ENCODE peak calls at places on chromosomes 4 and X, in six cellular contexts. One of them, this sample, is unnamed.

GRCh38 chr4:158050942-158051341 is 121.9 kb downstream of the GASK1B start:
- DNase-seq in fibroblast of lung: no peak
- DNase-seq in heart right ventricle: no peak
- DNase-seq in fibroblast of villous mesenchyme: no peak
- DNase-seq in brain microvascular endothelial cell: no peak
- DNase-seq in OCI-LY7: no peak
- DNase-seq in this sample: no peak

GRCh38 chr4:36244257-36245084 is at the start of gene ARAP2:
- DNase-seq in fibroblast of lung: peak; percentile 68
- DNase-seq in heart right ventricle: peak; percentile 45
- DNase-seq in fibroblast of villous mesenchyme: no peak
- DNase-seq in brain microvascular endothelial cell: no peak
- DNase-seq in OCI-LY7: peak; percentile 73
- DNase-seq in this sample: no peak

GRCh38 chrX:23699636-23700194 is 32.4 kb downstream of the PRDX4 start:
- DNase-seq in fibroblast of lung: peak; percentile 22
- DNase-seq in heart right ventricle: no peak
- DNase-seq in fibroblast of villous mesenchyme: peak; percentile 34
- DNase-seq in brain microvascular endothelial cell: no peak
- DNase-seq in OCI-LY7: no peak
- DNase-seq in this sample: no peak

GRCh38 chr4:8362483-8362882 is 78.0 kb downstream of the ACOX3 start:
- DNase-seq in fibroblast of lung: peak; percentile 37
- DNase-seq in heart right ventricle: no peak
- DNase-seq in fibroblast of villous mesenchyme: no peak
- DNase-seq in brain microvascular endothelial cell: no peak
- DNase-seq in OCI-LY7: no peak
- DNase-seq in this sample: peak; percentile 14

GRCh38 chrX:152917969-152918579 is 20.2 kb downstream of the ZNF185 start:
- DNase-seq in fibroblast of lung: no peak
- DNase-seq in heart right ventricle: no peak
- DNase-seq in fibroblast of villous mesenchyme: no peak
- DNase-seq in brain microvascular endothelial cell: no peak
- DNase-seq in OCI-LY7: no peak
- DNase-seq in this sample: no peak

GRCh38 chr4:155759372-155760252 is 791 bp downstream of the GUCY1B1 start:
- DNase-seq in fibroblast of lung: peak; percentile 23
- DNase-seq in heart right ventricle: peak; percentile 86
- DNase-seq in fibroblast of villous mesenchyme: peak; percentile 48
- DNase-seq in brain microvascular endothelial cell: no peak
- DNase-seq in OCI-LY7: no peak
- DNase-seq in this sample: no peak

GRCh38 chrX:81174286-81174685 is 27.4 kb downstream of the HMGN5 start:
- DNase-seq in fibroblast of lung: peak; percentile 6
- DNase-seq in heart right ventricle: no peak
- DNase-seq in fibroblast of villous mesenchyme: peak; percentile 27
- DNase-seq in brain microvascular endothelial cell: no peak
- DNase-seq in OCI-LY7: peak; percentile 14
- DNase-seq in this sample: no peak

GRCh38 chr4:88277711-88278025 is 6.7 kb downstream of the PPM1K start:
- DNase-seq in fibroblast of lung: no peak
- DNase-seq in heart right ventricle: no peak
- DNase-seq in fibroblast of villous mesenchyme: no peak
- DNase-seq in brain microvascular endothelial cell: no peak
- DNase-seq in OCI-LY7: no peak
- DNase-seq in this sample: no peak

GRCh38 chrX:39895228-39896110 is 202.3 kb downstream of the BCOR start:
- DNase-seq in fibroblast of lung: no peak
- DNase-seq in heart right ventricle: no peak
- DNase-seq in fibroblast of villous mesenchyme: no peak
- DNase-seq in brain microvascular endothelial cell: no peak
- DNase-seq in OCI-LY7: no peak
- DNase-seq in this sample: no peak

GRCh38 chr4:163164591-163164990 is 2.1 kb downstream of the NAF1 start:
- DNase-seq in fibroblast of lung: peak; percentile 61
- DNase-seq in heart right ventricle: no peak
- DNase-seq in fibroblast of villous mesenchyme: peak; percentile 72
- DNase-seq in brain microvascular endothelial cell: no peak
- DNase-seq in OCI-LY7: no peak
- DNase-seq in this sample: no peak

GRCh38 chrX:47723689-47724088 is 64.7 kb upstream of the UXT start:
- DNase-seq in fibroblast of lung: no peak
- DNase-seq in heart right ventricle: no peak
- DNase-seq in fibroblast of villous mesenchyme: no peak
- DNase-seq in brain microvascular endothelial cell: no peak
- DNase-seq in OCI-LY7: no peak
- DNase-seq in this sample: no peak

GRCh38 chr4:86935499-86935832 is 655 bp downstream of the AFF1 start:
- DNase-seq in fibroblast of lung: no peak
- DNase-seq in heart right ventricle: no peak
- DNase-seq in fibroblast of villous mesenchyme: no peak
- DNase-seq in brain microvascular endothelial cell: no peak
- DNase-seq in OCI-LY7: no peak
- DNase-seq in this sample: no peak

GRCh38 chrX:141701081-141701480 is 2.5 kb upstream of the SPANXD start:
- DNase-seq in fibroblast of lung: peak; percentile 64
- DNase-seq in heart right ventricle: no peak
- DNase-seq in fibroblast of villous mesenchyme: peak; percentile 0
- DNase-seq in brain microvascular endothelial cell: no peak
- DNase-seq in OCI-LY7: no peak
- DNase-seq in this sample: peak; percentile 1

DNA sequence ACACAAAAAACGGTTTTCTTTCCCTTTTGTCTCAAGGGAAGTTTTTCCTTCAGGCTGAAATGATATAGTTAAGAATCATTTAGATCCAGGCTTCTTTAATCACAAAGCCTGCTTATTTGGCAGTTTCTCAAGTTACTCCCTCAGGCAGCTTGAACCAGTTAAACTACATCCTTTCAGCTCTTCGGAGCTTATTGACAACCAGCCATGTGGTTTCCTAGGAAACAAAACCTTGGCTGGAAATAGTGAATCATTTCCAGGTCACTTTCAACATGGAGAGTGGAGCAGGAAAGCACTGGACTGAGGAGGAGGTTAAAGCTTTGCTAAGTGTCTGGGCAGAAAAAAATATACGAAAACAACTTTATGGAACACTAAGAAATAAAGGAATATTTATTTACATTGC is 23.0 kb upstream of the AASDH start:
- DNase-seq in fibroblast of lung: peak; percentile 98
- DNase-seq in heart right ventricle: no peak
- DNase-seq in fibroblast of villous mesenchyme: peak; percentile 96
- DNase-seq in brain microvascular endothelial cell: peak; percentile 97
- DNase-seq in OCI-LY7: no peak
- DNase-seq in this sample: peak; percentile 96
- H3K4me3 ChIP-seq in fibroblast of lung: peak overlapping the region; percentile 57
- H3K4me3 ChIP-seq in heart right ventricle: peak overlapping the region; percentile 31
- H3K4me3 ChIP-seq in fibroblast of villous mesenchyme: peak overlapping the region; percentile 41
- H3K4me3 ChIP-seq in brain microvascular endothelial cell: peak overlapping the region; percentile 0
- H3K4me3 ChIP-seq in OCI-LY7: no peak overlapping the region
- H3K4me3 ChIP-seq in this sample: peak overlapping the region; percentile 0

DNA sequence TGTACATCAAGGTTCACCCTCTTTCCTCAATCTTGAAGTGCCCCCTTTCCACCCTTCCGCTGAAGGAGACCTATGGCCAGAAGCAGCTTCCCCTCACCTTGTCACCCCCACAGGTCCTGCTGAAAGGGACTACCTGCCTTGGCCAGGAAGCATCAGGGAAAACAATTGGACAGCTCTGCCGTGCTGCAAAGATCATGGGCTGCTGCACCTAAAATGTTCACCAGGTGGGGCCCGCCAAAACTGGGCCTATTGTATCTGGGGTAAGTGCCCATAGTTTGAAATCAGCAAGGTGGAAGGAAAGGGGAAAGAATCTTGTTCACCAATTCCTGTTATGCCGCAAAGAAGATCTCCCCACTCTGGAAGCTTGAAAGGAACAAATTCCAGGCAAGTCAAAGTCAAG is 18.4 kb downstream of the GRIA3 start:
- DNase-seq in fibroblast of lung: no peak
- DNase-seq in heart right ventricle: no peak
- DNase-seq in fibroblast of villous mesenchyme: no peak
- DNase-seq in brain microvascular endothelial cell: no peak
- DNase-seq in OCI-LY7: no peak
- DNase-seq in this sample: no peak
- TF ChIP-seq CTCF in fibroblast of lung: no peak
- TF ChIP-seq CTCF in heart right ventricle: no peak
- TF ChIP-seq CTCF in fibroblast of villous mesenchyme: no peak
- TF ChIP-seq CTCF in brain microvascular endothelial cell: no peak
- TF ChIP-seq CTCF in OCI-LY7: no peak
- TF ChIP-seq CTCF in this sample: no peak

DNA sequence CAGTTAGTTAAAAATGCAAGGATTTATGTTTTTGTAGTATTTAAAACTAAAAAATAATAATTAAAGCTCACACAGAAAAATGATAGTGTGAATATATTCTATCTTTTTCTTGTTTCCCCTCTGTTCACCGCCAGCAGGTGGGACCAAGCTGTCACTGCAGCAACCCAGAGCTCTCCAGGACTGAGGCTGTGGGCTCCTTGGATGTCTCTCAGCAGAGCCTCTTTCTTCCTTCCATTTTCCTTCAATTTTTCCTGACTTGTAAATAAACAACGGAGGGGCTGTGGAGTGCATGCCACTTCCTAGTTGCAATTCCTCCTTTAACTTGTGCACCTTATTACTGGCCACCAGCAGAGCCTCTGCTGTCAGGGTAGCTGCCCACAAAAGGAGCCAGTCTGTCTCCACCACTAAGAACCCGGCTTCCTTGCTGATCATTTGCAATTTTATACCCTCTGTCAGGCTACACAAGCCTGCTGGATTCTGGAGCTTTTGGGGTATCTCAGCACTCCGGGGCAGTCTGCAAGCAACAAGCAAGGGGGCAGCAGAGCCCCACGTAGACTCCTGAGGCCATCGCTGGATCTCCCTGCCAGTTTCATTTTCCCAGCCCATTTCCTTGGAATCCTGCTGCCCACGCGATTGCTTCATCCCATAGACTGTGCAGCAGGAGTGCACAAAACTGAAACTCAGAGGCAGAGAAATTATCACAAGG is 1467.4 kb downstream of the C4orf33 start:
- DNase-seq in fibroblast of lung: peak; percentile 66
- DNase-seq in heart right ventricle: no peak
- DNase-seq in fibroblast of villous mesenchyme: peak; percentile 38
- DNase-seq in brain microvascular endothelial cell: peak; percentile 70
- DNase-seq in OCI-LY7: no peak
- DNase-seq in this sample: no peak
- H3K4me3 ChIP-seq in fibroblast of lung: peak overlapping the region; percentile 12
- H3K4me3 ChIP-seq in heart right ventricle: peak overlapping the region; percentile 10
- H3K4me3 ChIP-seq in fibroblast of villous mesenchyme: peak overlapping the region; percentile 5
- H3K4me3 ChIP-seq in brain microvascular endothelial cell: peak overlapping the region; percentile 47
- H3K4me3 ChIP-seq in OCI-LY7: no peak overlapping the region
- H3K4me3 ChIP-seq in this sample: no peak overlapping the region

GRCh38 chr4:54961357-54961975 is 163.9 kb downstream of the KDR start:
- DNase-seq in fibroblast of lung: peak; percentile 25
- DNase-seq in heart right ventricle: no peak
- DNase-seq in fibroblast of villous mesenchyme: peak; percentile 36
- DNase-seq in brain microvascular endothelial cell: peak; percentile 48
- DNase-seq in OCI-LY7: peak; percentile 34
- DNase-seq in this sample: peak; percentile 7
- TF ChIP-seq CTCF in fibroblast of lung: peak; percentile 72
- TF ChIP-seq CTCF in heart right ventricle: peak; percentile 71
- TF ChIP-seq CTCF in fibroblast of villous mesenchyme: peak; percentile 62
- TF ChIP-seq CTCF in brain microvascular endothelial cell: peak; percentile 65
- TF ChIP-seq CTCF in OCI-LY7: peak; percentile 79
- TF ChIP-seq CTCF in this sample: peak; percentile 66

GRCh38 chrX:10634681-10635161 is 14.3 kb upstream of the MID1 start:
- DNase-seq in fibroblast of lung: peak; percentile 95
- DNase-seq in heart right ventricle: no peak
- DNase-seq in fibroblast of villous mesenchyme: peak; percentile 42
- DNase-seq in brain microvascular endothelial cell: peak; percentile 91
- DNase-seq in OCI-LY7: no peak
- DNase-seq in this sample: no peak
- H3K4me3 ChIP-seq in fibroblast of lung: no peak overlapping the region
- H3K4me3 ChIP-seq in heart right ventricle: no peak overlapping the region
- H3K4me3 ChIP-seq in fibroblast of villous mesenchyme: no peak overlapping the region
- H3K4me3 ChIP-seq in brain microvascular endothelial cell: no peak overlapping the region
- H3K4me3 ChIP-seq in OCI-LY7: no peak overlapping the region
- H3K4me3 ChIP-seq in this sample: no peak overlapping the region

GRCh38 chr4:26108024-26108423 is 194.0 kb downstream of the SMIM20 start:
- DNase-seq in fibroblast of lung: no peak
- DNase-seq in heart right ventricle: no peak
- DNase-seq in fibroblast of villous mesenchyme: no peak
- DNase-seq in brain microvascular endothelial cell: no peak
- DNase-seq in OCI-LY7: no peak
- DNase-seq in this sample: no peak
- TF ChIP-seq CTCF in fibroblast of lung: no peak
- TF ChIP-seq CTCF in heart right ventricle: no peak
- TF ChIP-seq CTCF in fibroblast of villous mesenchyme: no peak
- TF ChIP-seq CTCF in brain microvascular endothelial cell: no peak
- TF ChIP-seq CTCF in OCI-LY7: no peak
- TF ChIP-seq CTCF in this sample: no peak

GRCh38 chr4:51844157-51845054 is 1.5 kb downstream of the DCUN1D4 start:
- DNase-seq in fibroblast of lung: peak; percentile 90
- DNase-seq in heart right ventricle: peak; percentile 91
- DNase-seq in fibroblast of villous mesenchyme: peak; percentile 95
- DNase-seq in brain microvascular endothelial cell: peak; percentile 94
- DNase-seq in OCI-LY7: peak; percentile 10
- DNase-seq in this sample: peak; percentile 57

GRCh38 chr4:51843309-51844156 is 580 bp downstream of the DCUN1D4 start:
- DNase-seq in fibroblast of lung: peak; percentile 65
- DNase-seq in heart right ventricle: peak; percentile 72
- DNase-seq in fibroblast of villous mesenchyme: peak; percentile 74
- DNase-seq in brain microvascular endothelial cell: peak; percentile 53
- DNase-seq in OCI-LY7: no peak
- DNase-seq in this sample: no peak

GRCh38 chr4:51842554-51843308 is at the start of gene DCUN1D4:
- DNase-seq in fibroblast of lung: peak; percentile 100
- DNase-seq in heart right ventricle: peak; percentile 100
- DNase-seq in fibroblast of villous mesenchyme: peak; percentile 100
- DNase-seq in brain microvascular endothelial cell: peak; percentile 100
- DNase-seq in OCI-LY7: peak; percentile 99
- DNase-seq in this sample: peak; percentile 99

GRCh38 chr4:51845055-51845426 is 2.1 kb downstream of the DCUN1D4 start:
- DNase-seq in fibroblast of lung: no peak
- DNase-seq in heart right ventricle: no peak
- DNase-seq in fibroblast of villous mesenchyme: no peak
- DNase-seq in brain microvascular endothelial cell: no peak
- DNase-seq in OCI-LY7: no peak
- DNase-seq in this sample: no peak

DNA sequence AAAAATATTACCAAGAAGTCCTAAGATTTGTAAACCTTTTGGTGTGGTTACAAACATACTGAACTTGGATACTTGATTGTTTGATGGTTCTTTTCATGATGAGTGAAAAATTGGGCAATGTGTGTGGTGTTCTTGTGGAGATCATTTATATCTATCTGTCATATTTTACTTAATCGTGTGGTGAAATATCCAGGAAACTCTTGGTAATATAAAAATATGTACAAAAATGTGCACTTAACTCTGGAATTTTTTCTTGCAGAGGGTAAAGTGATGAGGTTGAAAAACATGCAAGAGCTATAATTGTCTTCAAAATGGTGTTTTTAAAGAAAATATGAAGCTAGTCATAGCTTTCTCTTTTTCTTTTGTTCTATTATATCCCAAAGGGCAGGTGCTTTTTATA is 2.8 kb downstream of the DCUN1D4 start:
- DNase-seq in fibroblast of lung: no peak
- DNase-seq in heart right ventricle: no peak
- DNase-seq in fibroblast of villous mesenchyme: no peak
- DNase-seq in brain microvascular endothelial cell: no peak
- DNase-seq in OCI-LY7: no peak
- DNase-seq in this sample: no peak
- H3K4me3 ChIP-seq in fibroblast of lung: no peak overlapping the region
- H3K4me3 ChIP-seq in heart right ventricle: no peak overlapping the region
- H3K4me3 ChIP-seq in fibroblast of villous mesenchyme: no peak overlapping the region
- H3K4me3 ChIP-seq in brain microvascular endothelial cell: no peak overlapping the region
- H3K4me3 ChIP-seq in OCI-LY7: no peak overlapping the region
- H3K4me3 ChIP-seq in this sample: no peak overlapping the region

GRCh38 chr4:145414224-145414623 is 67.4 kb upstream of the SMAD1 start:
- DNase-seq in fibroblast of lung: no peak
- DNase-seq in heart right ventricle: no peak
- DNase-seq in fibroblast of villous mesenchyme: no peak
- DNase-seq in brain microvascular endothelial cell: no peak
- DNase-seq in OCI-LY7: no peak
- DNase-seq in this sample: no peak
- TF ChIP-seq CTCF in fibroblast of lung: no peak
- TF ChIP-seq CTCF in heart right ventricle: no peak
- TF ChIP-seq CTCF in fibroblast of villous mesenchyme: no peak
- TF ChIP-seq CTCF in brain microvascular endothelial cell: no peak
- TF ChIP-seq CTCF in OCI-LY7: no peak
- TF ChIP-seq CTCF in this sample: no peak

This sample was measured in AG09309.